ENCODE peak calls at places on chromosomes 16 and 17, in nine cellular contexts. One of them, this sample, is unnamed.

GRCh38 chr17:4598776-4599504 is 14.6 kb downstream of the SMTNL2 start:
- DNase-seq in dorsolateral prefrontal cortex: no peak
- DNase-seq in tibial artery: peak; percentile 52
- DNase-seq in thoracic aorta: no peak
- DNase-seq in colonic mucosa: peak; percentile 38
- DNase-seq in choroid plexus epithelial cell: peak; percentile 71
- DNase-seq in natural killer cell: no peak
- DNase-seq in mesothelial cell of epicardium: no peak
- DNase-seq in foreskin fibroblast: peak; percentile 35
- DNase-seq in this sample: no peak

GRCh38 chr16:2148714-2149629 is 547 bp downstream of the RAB26 start:
- DNase-seq in dorsolateral prefrontal cortex: no peak
- DNase-seq in tibial artery: no peak
- DNase-seq in thoracic aorta: no peak
- DNase-seq in colonic mucosa: peak; percentile 51
- DNase-seq in choroid plexus epithelial cell: no peak
- DNase-seq in natural killer cell: no peak
- DNase-seq in mesothelial cell of epicardium: no peak
- DNase-seq in foreskin fibroblast: no peak
- DNase-seq in this sample: no peak

GRCh38 chr17:28744104-28744801 is 442 bp downstream of the TRAF4 start:
- DNase-seq in dorsolateral prefrontal cortex: peak; percentile 61
- DNase-seq in tibial artery: no peak
- DNase-seq in thoracic aorta: no peak
- DNase-seq in colonic mucosa: peak; percentile 76
- DNase-seq in choroid plexus epithelial cell: peak; percentile 46
- DNase-seq in natural killer cell: peak; percentile 60
- DNase-seq in mesothelial cell of epicardium: peak; percentile 59
- DNase-seq in foreskin fibroblast: no peak
- DNase-seq in this sample: peak; percentile 46

GRCh38 chr16:22813946-22814325 is at the start of gene HS3ST2:
- DNase-seq in dorsolateral prefrontal cortex: peak; percentile 65
- DNase-seq in tibial artery: peak; percentile 36
- DNase-seq in thoracic aorta: no peak
- DNase-seq in colonic mucosa: peak; percentile 22
- DNase-seq in choroid plexus epithelial cell: no peak
- DNase-seq in natural killer cell: no peak
- DNase-seq in mesothelial cell of epicardium: peak; percentile 43
- DNase-seq in foreskin fibroblast: peak; percentile 62
- DNase-seq in this sample: no peak

GRCh38 chr16:10895053-10895946 is 18.3 kb downstream of the CIITA start:
- DNase-seq in dorsolateral prefrontal cortex: no peak
- DNase-seq in tibial artery: no peak
- DNase-seq in thoracic aorta: no peak
- DNase-seq in colonic mucosa: peak; percentile 47
- DNase-seq in choroid plexus epithelial cell: peak; percentile 41
- DNase-seq in natural killer cell: no peak
- DNase-seq in mesothelial cell of epicardium: peak; percentile 88
- DNase-seq in foreskin fibroblast: peak; percentile 21
- DNase-seq in this sample: no peak

GRCh38 chr17:50630524-50631194 is 4.0 kb upstream of the ABCC3 start:
- DNase-seq in dorsolateral prefrontal cortex: no peak
- DNase-seq in tibial artery: no peak
- DNase-seq in thoracic aorta: no peak
- DNase-seq in colonic mucosa: peak; percentile 94
- DNase-seq in choroid plexus epithelial cell: peak; percentile 19
- DNase-seq in natural killer cell: peak; percentile 23
- DNase-seq in mesothelial cell of epicardium: peak; percentile 60
- DNase-seq in foreskin fibroblast: no peak
- DNase-seq in this sample: no peak

GRCh38 chr17:75404739-75405364 is 626 bp downstream of the GRB2 start:
- DNase-seq in dorsolateral prefrontal cortex: peak; percentile 52
- DNase-seq in tibial artery: no peak
- DNase-seq in thoracic aorta: no peak
- DNase-seq in colonic mucosa: peak; percentile 63
- DNase-seq in choroid plexus epithelial cell: peak; percentile 47
- DNase-seq in natural killer cell: peak; percentile 44
- DNase-seq in mesothelial cell of epicardium: peak; percentile 65
- DNase-seq in foreskin fibroblast: peak; percentile 35
- DNase-seq in this sample: no peak

GRCh38 chr16:6105115-6105514 is 1007.5 kb upstream of the EEF2KMT start:
- DNase-seq in dorsolateral prefrontal cortex: no peak
- DNase-seq in tibial artery: no peak
- DNase-seq in thoracic aorta: no peak
- DNase-seq in colonic mucosa: no peak
- DNase-seq in choroid plexus epithelial cell: no peak
- DNase-seq in natural killer cell: no peak
- DNase-seq in mesothelial cell of epicardium: no peak
- DNase-seq in foreskin fibroblast: no peak
- DNase-seq in this sample: no peak

GRCh38 chr16:81881228-81881627 is 102.1 kb downstream of the PLCG2 start:
- DNase-seq in dorsolateral prefrontal cortex: no peak
- DNase-seq in tibial artery: no peak
- DNase-seq in thoracic aorta: no peak
- DNase-seq in colonic mucosa: no peak
- DNase-seq in choroid plexus epithelial cell: no peak
- DNase-seq in natural killer cell: no peak
- DNase-seq in mesothelial cell of epicardium: no peak
- DNase-seq in foreskin fibroblast: no peak
- DNase-seq in this sample: no peak

GRCh38 chr16:81882559-81882958 is 103.5 kb downstream of the PLCG2 start:
- DNase-seq in dorsolateral prefrontal cortex: no peak
- DNase-seq in tibial artery: no peak
- DNase-seq in thoracic aorta: no peak
- DNase-seq in colonic mucosa: no peak
- DNase-seq in choroid plexus epithelial cell: no peak
- DNase-seq in natural killer cell: no peak
- DNase-seq in mesothelial cell of epicardium: no peak
- DNase-seq in foreskin fibroblast: no peak
- DNase-seq in this sample: no peak

GRCh38 chr16:81878529-81878928 is 99.4 kb downstream of the PLCG2 start:
- DNase-seq in dorsolateral prefrontal cortex: no peak
- DNase-seq in tibial artery: no peak
- DNase-seq in thoracic aorta: no peak
- DNase-seq in colonic mucosa: no peak
- DNase-seq in choroid plexus epithelial cell: no peak
- DNase-seq in natural killer cell: no peak
- DNase-seq in mesothelial cell of epicardium: no peak
- DNase-seq in foreskin fibroblast: no peak
- DNase-seq in this sample: no peak

GRCh38 chr16:81880816-81881215 is 101.7 kb downstream of the PLCG2 start:
- DNase-seq in dorsolateral prefrontal cortex: no peak
- DNase-seq in tibial artery: no peak
- DNase-seq in thoracic aorta: no peak
- DNase-seq in colonic mucosa: no peak
- DNase-seq in choroid plexus epithelial cell: no peak
- DNase-seq in natural killer cell: no peak
- DNase-seq in mesothelial cell of epicardium: no peak
- DNase-seq in foreskin fibroblast: no peak
- DNase-seq in this sample: no peak

DNA sequence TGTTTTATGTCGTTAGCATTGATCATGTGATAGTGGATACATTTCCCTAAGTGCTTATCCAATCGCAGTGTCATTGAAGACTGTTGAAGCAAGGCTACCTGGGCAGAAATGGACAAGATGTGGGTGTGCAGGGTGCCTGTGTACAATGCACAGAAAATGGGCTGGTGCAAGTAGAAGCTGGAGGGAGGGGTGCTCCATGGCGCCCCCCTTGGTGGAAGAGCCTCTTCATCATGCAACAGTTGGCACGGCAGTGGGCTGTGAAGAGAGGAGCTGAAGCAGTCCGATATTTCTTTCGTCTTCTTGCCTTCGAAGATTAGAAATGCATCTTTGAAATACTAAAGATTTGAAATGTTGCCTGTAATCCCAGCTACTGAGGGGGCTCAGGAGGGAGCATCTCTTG is 100.5 kb downstream of the PLCG2 start:
- DNase-seq in dorsolateral prefrontal cortex: no peak
- DNase-seq in tibial artery: no peak
- DNase-seq in thoracic aorta: no peak
- DNase-seq in colonic mucosa: no peak
- DNase-seq in choroid plexus epithelial cell: no peak
- DNase-seq in natural killer cell: no peak
- DNase-seq in mesothelial cell of epicardium: no peak
- DNase-seq in foreskin fibroblast: no peak
- DNase-seq in this sample: no peak
- TF ChIP-seq CTCF in dorsolateral prefrontal cortex: no peak
- TF ChIP-seq CTCF in tibial artery: no peak
- TF ChIP-seq CTCF in thoracic aorta: no peak
- TF ChIP-seq CTCF in colonic mucosa: no peak
- TF ChIP-seq CTCF in choroid plexus epithelial cell: peak; percentile 32
- TF ChIP-seq CTCF in natural killer cell: no peak
- TF ChIP-seq CTCF in mesothelial cell of epicardium: no peak
- TF ChIP-seq CTCF in foreskin fibroblast: no peak
- TF ChIP-seq CTCF in this sample: no peak

GRCh38 chr17:72332367-72332766 is 211.5 kb downstream of the SOX9 start:
- DNase-seq in dorsolateral prefrontal cortex: no peak
- DNase-seq in tibial artery: no peak
- DNase-seq in thoracic aorta: no peak
- DNase-seq in colonic mucosa: no peak
- DNase-seq in choroid plexus epithelial cell: no peak
- DNase-seq in natural killer cell: no peak
- DNase-seq in mesothelial cell of epicardium: no peak
- DNase-seq in foreskin fibroblast: no peak
- DNase-seq in this sample: no peak

GRCh38 chr17:72333570-72333969 is 212.8 kb downstream of the SOX9 start:
- DNase-seq in dorsolateral prefrontal cortex: no peak
- DNase-seq in tibial artery: no peak
- DNase-seq in thoracic aorta: no peak
- DNase-seq in colonic mucosa: no peak
- DNase-seq in choroid plexus epithelial cell: no peak
- DNase-seq in natural killer cell: no peak
- DNase-seq in mesothelial cell of epicardium: no peak
- DNase-seq in foreskin fibroblast: no peak
- DNase-seq in this sample: no peak

GRCh38 chr17:72336804-72337070 is 215.9 kb downstream of the SOX9 start:
- DNase-seq in dorsolateral prefrontal cortex: no peak
- DNase-seq in tibial artery: no peak
- DNase-seq in thoracic aorta: no peak
- DNase-seq in colonic mucosa: no peak
- DNase-seq in choroid plexus epithelial cell: no peak
- DNase-seq in natural killer cell: no peak
- DNase-seq in mesothelial cell of epicardium: no peak
- DNase-seq in foreskin fibroblast: no peak
- DNase-seq in this sample: no peak

GRCh38 chr17:72336026-72336803 is 215.4 kb downstream of the SOX9 start:
- DNase-seq in dorsolateral prefrontal cortex: no peak
- DNase-seq in tibial artery: no peak
- DNase-seq in thoracic aorta: no peak
- DNase-seq in colonic mucosa: no peak
- DNase-seq in choroid plexus epithelial cell: no peak
- DNase-seq in natural killer cell: no peak
- DNase-seq in mesothelial cell of epicardium: no peak
- DNase-seq in foreskin fibroblast: no peak
- DNase-seq in this sample: no peak

DNA sequence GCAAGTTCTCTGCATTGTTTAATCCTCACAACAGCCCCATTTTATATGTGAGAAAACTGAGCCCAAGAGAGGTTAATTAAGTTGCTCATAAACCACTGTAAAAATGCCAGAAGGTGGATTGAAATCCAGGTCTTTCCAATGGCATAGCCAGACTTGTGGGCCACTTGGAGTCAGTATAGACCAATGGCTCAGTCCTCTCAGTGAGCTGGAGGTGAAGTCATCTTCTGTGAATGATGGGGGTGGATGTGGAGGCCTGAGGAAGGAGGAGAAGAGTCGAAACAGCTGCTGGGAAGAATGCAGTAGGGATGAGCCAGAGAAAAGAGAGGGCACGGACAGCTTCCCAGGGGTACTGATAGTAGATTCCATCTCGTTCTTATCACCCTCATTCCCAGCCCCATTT is 213.4 kb downstream of the SOX9 start:
- DNase-seq in dorsolateral prefrontal cortex: no peak
- DNase-seq in tibial artery: no peak
- DNase-seq in thoracic aorta: no peak
- DNase-seq in colonic mucosa: no peak
- DNase-seq in choroid plexus epithelial cell: peak; percentile 65
- DNase-seq in natural killer cell: no peak
- DNase-seq in mesothelial cell of epicardium: no peak
- DNase-seq in foreskin fibroblast: peak; percentile 75
- DNase-seq in this sample: no peak
- TF ChIP-seq CTCF in dorsolateral prefrontal cortex: no peak
- TF ChIP-seq CTCF in tibial artery: no peak
- TF ChIP-seq CTCF in thoracic aorta: no peak
- TF ChIP-seq CTCF in colonic mucosa: no peak
- TF ChIP-seq CTCF in choroid plexus epithelial cell: peak; percentile 40
- TF ChIP-seq CTCF in natural killer cell: no peak
- TF ChIP-seq CTCF in mesothelial cell of epicardium: no peak
- TF ChIP-seq CTCF in foreskin fibroblast: peak; percentile 35
- TF ChIP-seq CTCF in this sample: no peak

GRCh38 chr17:16379654-16380053 is 1.2 kb upstream of the UBB start:
- DNase-seq in dorsolateral prefrontal cortex: no peak
- DNase-seq in tibial artery: no peak
- DNase-seq in thoracic aorta: no peak
- DNase-seq in colonic mucosa: no peak
- DNase-seq in choroid plexus epithelial cell: no peak
- DNase-seq in natural killer cell: no peak
- DNase-seq in mesothelial cell of epicardium: no peak
- DNase-seq in foreskin fibroblast: no peak
- DNase-seq in this sample: no peak

GRCh38 chr17:16381496-16381820 is 567 bp downstream of the UBB start:
- DNase-seq in dorsolateral prefrontal cortex: no peak
- DNase-seq in tibial artery: no peak
- DNase-seq in thoracic aorta: no peak
- DNase-seq in colonic mucosa: no peak
- DNase-seq in choroid plexus epithelial cell: no peak
- DNase-seq in natural killer cell: no peak
- DNase-seq in mesothelial cell of epicardium: no peak
- DNase-seq in foreskin fibroblast: no peak
- DNase-seq in this sample: no peak

GRCh38 chr17:16384557-16384956 is 3.7 kb downstream of the UBB start:
- DNase-seq in dorsolateral prefrontal cortex: no peak
- DNase-seq in tibial artery: no peak
- DNase-seq in thoracic aorta: no peak
- DNase-seq in colonic mucosa: no peak
- DNase-seq in choroid plexus epithelial cell: no peak
- DNase-seq in natural killer cell: no peak
- DNase-seq in mesothelial cell of epicardium: no peak
- DNase-seq in foreskin fibroblast: no peak
- DNase-seq in this sample: no peak

GRCh38 chr17:16380640-16381495 is at the start of gene UBB:
- DNase-seq in dorsolateral prefrontal cortex: peak; percentile 94
- DNase-seq in tibial artery: peak; percentile 96
- DNase-seq in thoracic aorta: peak; percentile 89
- DNase-seq in colonic mucosa: peak; percentile 96
- DNase-seq in choroid plexus epithelial cell: peak; percentile 99
- DNase-seq in natural killer cell: peak; percentile 91
- DNase-seq in mesothelial cell of epicardium: peak; percentile 96
- DNase-seq in foreskin fibroblast: peak; percentile 99
- DNase-seq in this sample: peak; percentile 81

DNA sequence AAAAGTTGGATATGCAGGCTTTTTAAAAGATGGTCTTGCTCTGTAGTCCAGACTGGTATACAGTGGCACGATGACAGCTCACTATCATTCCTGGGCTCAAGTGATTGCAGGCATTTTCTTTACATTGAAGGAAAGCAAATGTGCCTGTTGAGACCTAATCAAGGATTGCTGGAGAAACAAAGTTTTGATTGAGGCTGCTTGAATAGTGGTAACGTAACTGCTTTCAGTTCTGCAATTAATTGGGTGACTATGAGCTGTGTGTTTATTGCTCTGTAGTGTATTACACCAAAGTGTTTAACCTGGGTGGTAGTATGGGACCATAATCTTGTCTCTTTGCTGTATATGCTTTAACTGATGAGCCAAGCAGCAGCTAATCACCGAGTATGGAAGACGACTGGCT is 2.3 kb downstream of the UBB start:
- DNase-seq in dorsolateral prefrontal cortex: no peak
- DNase-seq in tibial artery: no peak
- DNase-seq in thoracic aorta: no peak
- DNase-seq in colonic mucosa: no peak
- DNase-seq in choroid plexus epithelial cell: no peak
- DNase-seq in natural killer cell: no peak
- DNase-seq in mesothelial cell of epicardium: no peak
- DNase-seq in foreskin fibroblast: no peak
- DNase-seq in this sample: no peak
- TF ChIP-seq CTCF in dorsolateral prefrontal cortex: no peak
- TF ChIP-seq CTCF in tibial artery: no peak
- TF ChIP-seq CTCF in thoracic aorta: no peak
- TF ChIP-seq CTCF in colonic mucosa: no peak
- TF ChIP-seq CTCF in choroid plexus epithelial cell: no peak
- TF ChIP-seq CTCF in natural killer cell: no peak
- TF ChIP-seq CTCF in mesothelial cell of epicardium: no peak
- TF ChIP-seq CTCF in foreskin fibroblast: no peak
- TF ChIP-seq CTCF in this sample: no peak

GRCh38 chr17:35345445-35345925 is 27.9 kb downstream of the SLFN11 start:
- DNase-seq in dorsolateral prefrontal cortex: no peak
- DNase-seq in tibial artery: no peak
- DNase-seq in thoracic aorta: no peak
- DNase-seq in colonic mucosa: no peak
- DNase-seq in choroid plexus epithelial cell: no peak
- DNase-seq in natural killer cell: no peak
- DNase-seq in mesothelial cell of epicardium: no peak
- DNase-seq in foreskin fibroblast: no peak
- DNase-seq in this sample: no peak
- TF ChIP-seq CTCF in dorsolateral prefrontal cortex: no peak
- TF ChIP-seq CTCF in tibial artery: no peak
- TF ChIP-seq CTCF in thoracic aorta: no peak
- TF ChIP-seq CTCF in colonic mucosa: no peak
- TF ChIP-seq CTCF in choroid plexus epithelial cell: no peak
- TF ChIP-seq CTCF in natural killer cell: no peak
- TF ChIP-seq CTCF in mesothelial cell of epicardium: no peak
- TF ChIP-seq CTCF in foreskin fibroblast: no peak
- TF ChIP-seq CTCF in this sample: no peak